ENCODE peak calls at places on chromosome 20, in five cellular contexts. A is tibial nerve, Z is suprapubic skin, D is sigmoid colon, Y is A549. F is an unnamed sample. For H3K4me1, the result is how much of the 10 kb centered on the place peaks cover.

GRCh38 chr20:49705358-49705757 is 8.3 kb downstream of the B4GALT5 start:
- DNase-seq in D (no peak), Y (no peak), Z (no peak), A (no peak), F (no peak)

GRCh38 chr20:13883425-13883824 is 98.6 kb downstream of the NDUFAF5 start:
- DNase-seq in Z (no peak), A (no peak), Y (no peak), D (peak), F (no peak)

GRCh38 chr20:56689852-56690485 is 60.9 kb downstream of the TFAP2C start:
- DNase-seq in Z (no peak), D (no peak), Y (no peak), A (no peak), F (no peak)

GRCh38 chr20:35992713-35993335 is 24.4 kb downstream of the CNBD2 start:
- DNase-seq in Z (no peak), A (no peak), Y (peak), D (peak), F (peak)

GRCh38 chr20:63837475-63837874 is 6.4 kb upstream of the ZBTB46 start:
- DNase-seq in D (no peak), Y (no peak), Z (no peak), A (no peak), F (no peak)

GRCh38 chr20:62739581-62740285 is 31.1 kb downstream of the NTSR1 start:
- DNase-seq in A (no peak), D (peak), Z (no peak), Y (no peak), F (no peak)

GRCh38 chr20:63580796-63581461 is 6.9 kb upstream of the HELZ2 start:
- DNase-seq in D (peak), Z (no peak), A (no peak), Y (peak), F (no peak)

GRCh38 chr20:63754008-63754407 is 14.4 kb downstream of the SLC2A4RG start:
- DNase-seq in Y (no peak), A (no peak), Z (no peak), D (no peak), F (no peak)

GRCh38 chr20:9110916-9111432 is 42.1 kb downstream of the PLCB4 start:
- DNase-seq in Y (no peak), D (no peak), A (no peak), Z (no peak), F (no peak)

GRCh38 chr20:23141016-23141415 is 54.9 kb upstream of the CD93 start:
- DNase-seq in A (no peak), Y (no peak), D (peak), Z (peak), F (peak)

GRCh38 chr20:10314198-10314597 is 95.6 kb downstream of the SNAP25 start:
- DNase-seq in Y (no peak), Z (no peak), A (no peak), D (no peak), F (no peak)

GRCh38 chr20:16803965-16804792 is 56.0 kb downstream of the OTOR start:
- DNase-seq in Z (no peak), Y (peak), A (peak), D (peak), F (peak)

GRCh38 chr20:10671221-10671849 is 2.5 kb downstream of the JAG1 start:
- DNase-seq in Z (peak), D (peak), Y (peak), A (peak), F (peak)

GRCh38 chr20:22385602-22386299 is 198.6 kb downstream of the FOXA2 start:
- DNase-seq in D (no peak), Y (peak), Z (no peak), A (no peak), F (no peak)

GRCh38 chr20:4053516-4053919 is 38.2 kb upstream of the RNF24 start:
- DNase-seq in A (no peak), Z (no peak), Y (no peak), D (peak), F (no peak)

GRCh38 chr20:35839891-35840290 is 68.1 kb downstream of the PHF20 start:
- DNase-seq in A (no peak), Y (no peak), D (no peak), Z (no peak), F (no peak)

GRCh38 chr20:2804921-2805681 is 4.7 kb upstream of the CPXM1 start:
- DNase-seq in Y (no peak), Z (no peak), D (no peak), A (no peak), F (no peak)

GRCh38 chr20:57399587-57400261 is 8.5 kb downstream of the RBM38 start:
- DNase-seq in D (peak), A (no peak), Y (no peak), Z (no peak), F (peak)

GRCh38 chr20:49045440-49046086 is 549 bp upstream of the CSE1L start:
- DNase-seq in Y (no peak), D (peak), Z (no peak), A (no peak), F (no peak)

GRCh38 chr20:18663932-18664331 is 76.1 kb downstream of the DTD1 start:
- DNase-seq in A (no peak), D (no peak), Z (no peak), Y (no peak), F (no peak)

GRCh38 chr20:17674722-17675518 is 7.1 kb downstream of the RRBP1 start:
- DNase-seq in A (no peak), D (no peak), Y (no peak), Z (no peak), F (no peak)

GRCh38 chr20:13670160-13670559 is 31.4 kb upstream of the TASP1 start:
- DNase-seq in D (no peak), A (no peak), Y (no peak), Z (no peak), F (no peak)

GRCh38 chr20:33444797-33445560 is 1.4 kb upstream of the SNTA1 start:
- DNase-seq in Z (no peak), D (no peak), Y (no peak), A (no peak), F (no peak)

GRCh38 chr20:1566701-1567100 is 9.2 kb upstream of the SIRPD start:
- DNase-seq in Y (no peak), D (no peak), Z (no peak), A (no peak), F (no peak)

GRCh38 chr20:13552061-13552460 is 86.7 kb downstream of the TASP1 start:
- DNase-seq in Y (peak), D (no peak), Z (no peak), A (no peak), F (no peak)

GRCh38 chr20:38892091-38892981 is 33.9 kb upstream of the FAM83D start:
- DNase-seq in D (no peak), Y (no peak), A (no peak), Z (no peak), F (no peak)
- TF ChIP-seq EP300 in D (no peak), Y (no peak), A (no peak), Z (no peak), F (no peak)

DNA sequence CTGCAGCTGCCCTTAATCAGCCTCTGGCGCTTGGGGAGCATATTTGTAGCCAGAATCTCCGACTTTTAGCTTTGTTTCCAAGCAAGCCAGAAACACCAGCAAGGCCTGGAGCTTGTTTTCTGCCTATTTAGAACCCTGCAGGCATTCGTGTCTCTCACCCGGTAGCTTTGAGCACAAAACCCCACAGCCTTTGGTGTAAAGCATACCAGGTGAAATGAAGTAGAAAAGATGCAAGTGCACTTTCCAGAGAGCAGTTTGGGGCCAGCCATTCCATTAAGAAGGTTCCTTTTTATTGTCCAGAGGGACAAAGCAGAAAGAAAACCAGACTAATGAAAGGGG is 736 bp downstream of the FAM217B start:
- DNase-seq in D (no peak), A (no peak), Y (no peak), Z (no peak), F (no peak)
- H3K4me1 ChIP-seq in D (half or more), A (under half), Y (under half), Z (half or more), F (under half)

GRCh38 chr20:37090357-37090871 is 5.4 kb downstream of the RBL1 start:
- DNase-seq in Y (no peak), D (no peak), Z (no peak), A (no peak), F (no peak)

GRCh38 chr20:37095108-37095608 is 639 bp downstream of the RBL1 start:
- DNase-seq in Z (no peak), D (no peak), Y (no peak), A (no peak), F (no peak)

GRCh38 chr20:37096415-37097039 is 730 bp upstream of the RBL1 start:
- DNase-seq in D (no peak), Z (no peak), Y (no peak), A (no peak), F (no peak)

GRCh38 chr20:37095609-37096414 is at the start of gene RBL1:
- DNase-seq in Z (peak), D (peak), A (peak), Y (peak), F (peak)
- TF ChIP-seq EP300 in Z (no peak), D (no peak), A (peak), Y (no peak), F (no peak)

GRCh38 chr20:5187122-5187521 is 60.3 kb downstream of the CDS2 start:
- DNase-seq in Z (no peak), D (no peak), A (no peak), Y (no peak), F (no peak)
- H3K4me1 ChIP-seq in Z (under half), D (under half), A (under half), Y (under half), F (under half)

GRCh38 chr20:44959082-44959895 is 908 bp downstream of the TOMM34 start:
- DNase-seq in Z (no peak), A (no peak), Y (peak), D (no peak), F (no peak)
- TF ChIP-seq EP300 in Z (no peak), A (no peak), Y (no peak), D (no peak), F (no peak)

GRCh38 chr20:47719211-47719610 is 66.1 kb downstream of the SULF2 start:
- DNase-seq in Z (no peak), Y (no peak), A (no peak), D (no peak), F (no peak)

GRCh38 chr20:47720636-47721427 is 64.4 kb downstream of the SULF2 start:
- DNase-seq in D (no peak), Z (no peak), Y (no peak), A (no peak), F (no peak)

GRCh38 chr20:47719625-47720024 is 65.7 kb downstream of the SULF2 start:
- DNase-seq in D (no peak), Y (no peak), Z (no peak), A (no peak), F (no peak)

GRCh38 chr20:47718398-47718797 is 66.9 kb downstream of the SULF2 start:
- DNase-seq in Y (no peak), Z (no peak), A (no peak), D (no peak), F (no peak)

GRCh38 chr20:47717421-47717820 is 67.9 kb downstream of the SULF2 start:
- DNase-seq in A (no peak), Z (no peak), D (no peak), Y (no peak), F (no peak)
- H3K4me1 ChIP-seq in A (under half), Z (under half), D (under half), Y (under half), F (under half)